ENCODE peak calls at places on chromosomes 2 and 18, in four cellular contexts. L is T-cell; T is CD4-positive, CD25-positive, alpha-beta regulatory T cell; X is cerebellar cortex. H is an unnamed sample.

GRCh38 chr2:136049991-136050573 is 64.7 kb upstream of the DARS1 start:
- DNase-seq in L (no peak), T (no peak), X (no peak), H (no peak)

GRCh38 chr2:103959174-103960125 is 894.5 kb upstream of the POU3F3 start:
- DNase-seq in L (no peak), T (no peak), X (peak), H (no peak)

GRCh38 chr2:119746836-119747235 is 12.9 kb upstream of the PTPN4 start:
- DNase-seq in L (no peak), T (no peak), X (no peak), H (no peak)

GRCh38 chr2:42659601-42660000 is 91.2 kb downstream of the MTA3 start:
- DNase-seq in L (no peak), T (no peak), X (no peak), H (peak)

GRCh38 chr18:3447035-3447894 is 2.7 kb upstream of the TGIF1 start:
- DNase-seq in L (no peak), T (no peak), X (no peak), H (no peak)

GRCh38 chr2:218892693-218893348 is 12.2 kb downstream of the WNT10A start:
- DNase-seq in L (peak), T (peak), X (no peak), H (no peak)

GRCh38 chr18:76989647-76990190 is 142.9 kb downstream of the MBP start:
- DNase-seq in L (no peak), T (no peak), X (no peak), H (no peak)

GRCh38 chr2:196558506-196558905 is 81.0 kb upstream of the CCDC150 start:
- DNase-seq in L (no peak), T (no peak), X (peak), H (peak)

GRCh38 chr2:64992218-64992617 is 3.0 kb downstream of the SLC1A4 start:
- DNase-seq in L (no peak), T (no peak), X (no peak), H (no peak)

GRCh38 chr2:143193121-143193520 is 63.9 kb downstream of the ARHGAP15 start:
- DNase-seq in L (no peak), T (no peak), X (peak), H (peak)

GRCh38 chr18:5058768-5059539 is 138.1 kb downstream of the AKAIN1 start:
- DNase-seq in L (peak), T (no peak), X (no peak), H (no peak)

GRCh38 chr18:31498450-31499156 is 626 bp downstream of the DSG2 start:
- DNase-seq in L (no peak), T (no peak), X (no peak), H (no peak)

GRCh38 chr2:181682795-181683517 is 2.6 kb upstream of the NEUROD1 start:
- DNase-seq in L (no peak), T (no peak), X (no peak), H (no peak)

GRCh38 chr2:222835142-222835822 is 25.6 kb upstream of the ACSL3 start:
- DNase-seq in L (no peak), T (no peak), X (no peak), H (no peak)

GRCh38 chr2:62774555-62775366 is 69.2 kb downstream of the EHBP1 start:
- DNase-seq in L (no peak), T (no peak), X (peak), H (no peak)

H was measured in cerebellar nuclear complex.